ENCODE peak calls at places on chromosomes 13 and 19, in nine cellular contexts. P, D, B, O, R, T, V, M and F are unnamed samples.
A peak's percentile ranks its signal among the peaks of the same experiment; 100 is the strongest.

GRCh38 chr19:46198756-46199155 is 30.8 kb upstream of the IGFL1 start:
- DNase-seq in M (no peak), P (no peak), R (no peak), D (no peak), T (no peak), O (no peak), V (no peak), B (no peak), F (no peak)

GRCh38 chr13:78659450-78660110 is 625 bp upstream of the OBI1 start:
- DNase-seq in P (peak; percentile 21), D (no peak), T (no peak), R (no peak), B (no peak), O (no peak), V (no peak), M (no peak), F (no peak)

GRCh38 chr19:47540748-47541147 is 25.9 kb upstream of the NAPA start:
- DNase-seq in B (no peak), O (no peak), D (no peak), V (no peak), T (no peak), M (no peak), P (peak; percentile 68), R (no peak), F (no peak)

GRCh38 chr19:42270346-42271044 is 1.4 kb downstream of the CIC start:
- DNase-seq in M (peak; percentile 72), V (peak; percentile 71), P (peak; percentile 83), B (peak; percentile 66), O (no peak), R (no peak), D (peak; percentile 60), T (peak; percentile 55), F (no peak)

GRCh38 chr19:4694211-4694987 is 24.3 kb upstream of the MYDGF start:
- DNase-seq in M (no peak), O (no peak), T (no peak), B (no peak), V (no peak), R (no peak), D (peak; percentile 35), P (peak; percentile 82), F (no peak)

GRCh38 chr13:34412295-34412694 is 529.8 kb upstream of the NBEA start:
- DNase-seq in D (no peak), R (no peak), P (no peak), T (no peak), O (no peak), V (no peak), M (no peak), B (no peak), F (no peak)

GRCh38 chr19:41309225-41310030 is 544 bp upstream of the CCDC97 start:
- DNase-seq in P (peak; percentile 57), O (no peak), B (peak; percentile 33), M (no peak), D (no peak), T (no peak), V (peak; percentile 60), R (no peak), F (no peak)

GRCh38 chr13:40993987-40994386 is 25.1 kb downstream of the ELF1 start:
- DNase-seq in T (no peak), V (no peak), D (no peak), O (no peak), M (no peak), B (no peak), P (no peak), R (no peak), F (no peak)

GRCh38 chr13:36814465-36814864 is 4.6 kb upstream of the RFXAP start:
- DNase-seq in T (no peak), O (no peak), V (no peak), D (no peak), B (no peak), R (no peak), P (no peak), M (no peak), F (no peak)

GRCh38 chr19:57338798-57339378 is 12.2 kb upstream of the ZNF304 start:
- DNase-seq in O (no peak), D (no peak), M (no peak), T (no peak), V (no peak), R (no peak), B (no peak), P (peak; percentile 58), F (no peak)

GRCh38 chr19:803686-804418 is 6.6 kb downstream of the PTBP1 start:
- DNase-seq in R (no peak), P (no peak), M (no peak), V (no peak), D (no peak), T (no peak), O (no peak), B (no peak), F (no peak)

GRCh38 chr19:805600-806550 is 8.6 kb downstream of the PTBP1 start:
- DNase-seq in O (no peak), D (no peak), P (no peak), B (no peak), V (no peak), T (no peak), M (no peak), R (no peak), F (no peak)

GRCh38 chr19:804419-805160 is 7.3 kb downstream of the PTBP1 start:
- DNase-seq in P (no peak), T (no peak), D (no peak), B (no peak), V (no peak), M (no peak), O (no peak), R (no peak), F (no peak)

GRCh38 chr19:806815-807421 is 9.7 kb downstream of the PTBP1 start:
- DNase-seq in T (no peak), O (no peak), M (no peak), D (no peak), B (no peak), V (no peak), R (no peak), P (no peak), F (no peak)

GRCh38 chr19:805161-805561 is 7.9 kb downstream of the PTBP1 start:
- DNase-seq in T (no peak), V (no peak), B (no peak), P (no peak), D (no peak), R (no peak), O (no peak), M (no peak), F (no peak)
- TF ChIP-seq CTCF in T (no peak), V (no peak), B (peak; percentile 19), P (no peak), D (no peak), R (no peak), O (no peak), M (no peak), F (no peak)

GRCh38 chr13:112928958-112929777 is 39.8 kb upstream of the MCF2L start:
- DNase-seq in V (peak; percentile 72), P (peak; percentile 71), B (no peak), R (no peak), T (no peak), O (no peak), D (no peak), M (no peak), F (no peak)

GRCh38 chr13:112930192-112930591 is 38.8 kb upstream of the MCF2L start:
- DNase-seq in M (no peak), B (no peak), T (no peak), O (no peak), V (no peak), P (no peak), R (no peak), D (no peak), F (no peak)

GRCh38 chr13:112929778-112930055 is 39.3 kb upstream of the MCF2L start:
- DNase-seq in B (no peak), V (no peak), P (no peak), R (no peak), M (no peak), T (no peak), O (no peak), D (no peak), F (no peak)

GRCh38 chr13:112932971-112933370 is 36.0 kb upstream of the MCF2L start:
- DNase-seq in B (no peak), V (no peak), T (no peak), P (no peak), O (no peak), R (no peak), D (no peak), M (no peak), F (no peak)

DNA sequence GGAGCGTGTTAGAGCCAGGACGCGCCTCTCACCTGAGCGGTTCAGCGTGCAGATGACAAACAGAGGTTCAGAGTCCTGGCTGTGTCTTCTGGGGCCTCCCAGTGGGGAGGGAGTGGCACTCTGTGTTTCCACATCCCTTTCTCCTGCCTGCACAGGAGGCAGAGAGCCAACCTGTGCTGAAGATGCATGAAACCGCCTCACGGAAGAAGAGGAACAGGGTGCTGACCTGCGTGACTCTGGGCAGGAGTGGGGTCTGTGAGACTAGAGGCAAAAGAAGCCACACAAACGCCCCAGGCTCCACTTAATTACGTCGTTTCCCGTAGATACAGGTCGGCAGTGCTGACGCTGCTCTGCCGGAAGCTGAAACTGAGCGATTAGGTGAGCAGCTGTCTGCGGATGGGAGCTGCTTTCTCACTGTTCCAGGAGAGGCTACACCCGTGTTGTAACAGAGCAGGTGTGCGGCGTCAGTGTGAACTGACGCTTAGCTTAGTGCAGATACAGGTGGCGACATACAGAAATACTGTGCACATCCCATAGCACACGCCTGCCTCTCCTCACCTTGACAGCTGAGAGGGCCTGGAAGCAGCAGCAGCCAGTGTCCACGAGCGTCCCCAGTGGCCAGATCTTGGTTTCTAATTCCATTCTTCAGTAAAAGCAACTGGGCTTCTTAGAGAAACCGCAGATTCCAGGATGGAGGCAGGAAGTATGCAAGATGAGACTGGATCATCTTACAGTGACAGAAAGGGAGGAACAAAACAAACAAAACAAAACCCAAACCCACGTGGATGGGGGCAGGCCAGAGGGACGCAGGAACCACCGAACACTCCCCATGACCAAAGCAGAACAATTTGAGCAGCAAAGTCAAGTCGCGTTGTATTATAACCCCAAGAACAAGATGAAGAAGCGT is 37.7 kb upstream of the MCF2L start:
- DNase-seq in P (peak; percentile 63), M (no peak), B (no peak), T (no peak), V (peak; percentile 63), D (no peak), O (peak; percentile 13), R (peak; percentile 54), F (peak; percentile 71)
- TF ChIP-seq CTCF in P (peak; percentile 84), M (peak; percentile 33), B (no peak), T (no peak), V (peak; percentile 19), D (peak; percentile 14), O (peak; percentile 83), R (peak; percentile 69), F (peak; percentile 56)

GRCh38 chr19:52188822-52189744 is 769 bp upstream of the PPP2R1A start:
- DNase-seq in T (no peak), O (peak; percentile 25), M (peak; percentile 97), B (peak; percentile 24), V (no peak), R (peak; percentile 90), D (no peak), P (peak; percentile 87), F (peak; percentile 96)
- TF ChIP-seq CTCF in T (no peak), O (no peak), M (peak; percentile 18), B (no peak), V (no peak), R (peak; percentile 23), D (no peak), P (no peak), F (no peak)

DNA sequence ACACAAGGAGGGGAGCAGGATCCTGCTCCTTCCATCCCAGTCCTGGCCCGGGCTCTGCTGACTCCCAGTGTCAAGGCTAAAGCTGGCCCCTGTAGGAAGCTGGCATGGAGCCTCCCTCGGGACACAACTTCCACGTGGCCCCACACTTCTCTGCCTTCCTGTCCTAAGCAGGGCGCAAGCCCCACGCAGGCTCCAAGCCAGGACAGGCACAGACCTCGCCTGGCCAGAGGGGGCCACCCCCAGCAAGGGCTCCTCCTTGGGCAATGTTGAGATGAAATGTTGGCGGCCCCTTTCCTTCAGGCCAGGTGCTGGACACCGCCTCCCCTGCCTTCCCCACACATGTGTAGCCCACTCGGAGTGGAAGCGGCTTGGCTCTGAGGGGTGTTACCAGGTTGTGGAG is 66.6 kb downstream of the COL4A1 start:
- DNase-seq in T (no peak), R (no peak), V (no peak), O (no peak), B (no peak), D (no peak), P (no peak), M (no peak), F (no peak)
- TF ChIP-seq CTCF in T (no peak), R (no peak), V (no peak), O (no peak), B (no peak), D (no peak), P (no peak), M (no peak), F (no peak)